ENCODE peak calls at places on chromosome 10, in four cellular contexts. U is GM23338, Z is fibroblast of pulmonary artery, Y is IMR-90. B is an unnamed sample.

GRCh38 chr10:20616918-20617801 is 280.0 kb downstream of the NEBL start:
- DNase-seq in U (no peak), Z (no peak), Y (no peak), B (no peak)

GRCh38 chr10:132722391-132722790 is 63.6 kb downstream of the NKX6-2 start:
- DNase-seq in U (no peak), Z (no peak), Y (no peak), B (no peak)

GRCh38 chr10:126956712-126957108 is 51.5 kb downstream of the DOCK1 start:
- DNase-seq in U (no peak), Z (no peak), Y (no peak), B (peak; percentile 73)

GRCh38 chr10:44369851-44370250 is 15.0 kb downstream of the CXCL12 start:
- DNase-seq in U (no peak), Z (no peak), Y (peak; percentile 8), B (no peak)

GRCh38 chr10:15046626-15047025 is 2.9 kb downstream of the OLAH start:
- DNase-seq in U (no peak), Z (peak; percentile 66), Y (peak; percentile 33), B (peak; percentile 83)

GRCh38 chr10:61629594-61629993 is 33.1 kb upstream of the CABCOCO1 start:
- DNase-seq in U (peak; percentile 29), Z (no peak), Y (no peak), B (no peak)

GRCh38 chr10:81127931-81128330 is 590.2 kb downstream of the SH2D4B start:
- DNase-seq in U (no peak), Z (no peak), Y (no peak), B (no peak)

GRCh38 chr10:5534880-5535856 is 10.4 kb downstream of the CALML3 start:
- DNase-seq in U (no peak), Z (peak; percentile 92), Y (peak; percentile 80), B (no peak)

GRCh38 chr10:14185501-14186045 is 145.2 kb downstream of the FRMD4A start:
- DNase-seq in U (peak; percentile 87), Z (peak; percentile 69), Y (peak; percentile 90), B (no peak)

GRCh38 chr10:89151857-89152256 is 55.3 kb downstream of the CH25H start:
- DNase-seq in U (no peak), Z (no peak), Y (peak; percentile 89), B (no peak)

GRCh38 chr10:27242951-27243551 is 2.5 kb upstream of the ACBD5 start:
- DNase-seq in U (peak; percentile 59), Z (peak; percentile 79), Y (peak; percentile 82), B (no peak)

GRCh38 chr10:33180390-33180789 is 154.1 kb downstream of the NRP1 start:
- DNase-seq in U (no peak), Z (no peak), Y (peak; percentile 68), B (no peak)

GRCh38 chr10:74118794-74119193 is 31.8 kb downstream of the AP3M1 start:
- DNase-seq in U (no peak), Z (no peak), Y (no peak), B (no peak)

GRCh38 chr10:10787586-10787985 is 230.1 kb upstream of the CELF2 start:
- DNase-seq in U (no peak), Z (no peak), Y (no peak), B (no peak)

GRCh38 chr10:116088985-116089384 is 184.0 kb downstream of the GFRA1 start:
- DNase-seq in U (no peak), Z (no peak), Y (no peak), B (no peak)

GRCh38 chr10:25778646-25779045 is 155.4 kb upstream of the MYO3A start:
- DNase-seq in U (no peak), Z (no peak), Y (no peak), B (no peak)

GRCh38 chr10:9789996-9790395 is 1227.7 kb upstream of the CELF2 start:
- DNase-seq in U (no peak), Z (no peak), Y (no peak), B (no peak)

GRCh38 chr10:9792181-9792580 is 1225.5 kb upstream of the CELF2 start:
- DNase-seq in U (no peak), Z (peak; percentile 57), Y (peak; percentile 37), B (no peak)

GRCh38 chr10:9786101-9786500 is 1231.6 kb upstream of the CELF2 start:
- DNase-seq in U (no peak), Z (peak; percentile 64), Y (peak; percentile 69), B (no peak)

GRCh38 chr10:9781681-9782080 is 1236.0 kb upstream of the CELF2 start:
- DNase-seq in U (no peak), Z (peak; percentile 41), Y (peak; percentile 65), B (no peak)

GRCh38 chr10:9786576-9786975 is 1231.1 kb upstream of the CELF2 start:
- DNase-seq in U (no peak), Z (peak; percentile 44), Y (peak; percentile 77), B (no peak)
- TF ChIP-seq CTCF in U (no peak), Z (no peak), Y (no peak), B (no peak)

GRCh38 chr10:788796-789748 is 99.6 kb upstream of the DIP2C start:
- DNase-seq in U (peak; percentile 85), Z (peak; percentile 75), Y (peak; percentile 60), B (peak; percentile 83)
- TF ChIP-seq CTCF in U (peak; percentile 84), Z (peak; percentile 71), Y (peak; percentile 59), B (peak; percentile 36)

GRCh38 chr10:117162093-117163021 is 24.3 kb upstream of the VAX1 start:
- DNase-seq in U (peak; percentile 81), Z (no peak), Y (no peak), B (no peak)

GRCh38 chr10:117163954-117164292 is 25.9 kb upstream of the VAX1 start:
- DNase-seq in U (no peak), Z (no peak), Y (no peak), B (no peak)

GRCh38 chr10:117161386-117162033 is 23.4 kb upstream of the VAX1 start:
- DNase-seq in U (no peak), Z (no peak), Y (no peak), B (no peak)

GRCh38 chr10:117164878-117165556 is 26.9 kb upstream of the VAX1 start:
- DNase-seq in U (no peak), Z (no peak), Y (no peak), B (no peak)

GRCh38 chr10:117163061-117163953 is 25.2 kb upstream of the VAX1 start:
- DNase-seq in U (peak; percentile 81), Z (no peak), Y (no peak), B (no peak)
- TF ChIP-seq CTCF in U (peak; percentile 41), Z (no peak), Y (no peak), B (peak; percentile 52)

DNA sequence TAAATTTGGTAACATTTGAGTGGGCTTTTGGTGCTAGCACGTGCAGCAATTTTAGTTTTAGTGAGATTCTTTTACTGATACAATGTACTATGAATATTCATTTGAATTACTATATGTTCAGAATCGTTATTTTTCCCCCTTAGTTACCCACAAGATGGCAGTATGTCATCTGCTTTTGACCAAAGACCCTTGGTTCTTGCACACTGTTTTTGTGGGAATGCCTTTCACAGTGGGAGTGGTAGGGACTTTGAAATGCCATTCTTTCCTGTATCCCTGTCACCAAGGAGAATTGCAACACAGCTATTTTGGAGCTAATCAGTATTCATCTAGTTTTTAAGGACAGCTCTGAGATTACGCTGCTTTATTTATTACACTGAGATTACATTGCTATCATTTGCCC is 40.6 kb downstream of the SEC23IP start:
- DNase-seq in U (peak; percentile 47), Z (peak; percentile 36), Y (peak; percentile 3), B (no peak)
- TF ChIP-seq CTCF in U (peak; percentile 63), Z (peak; percentile 42), Y (peak; percentile 23), B (peak; percentile 49)

DNA sequence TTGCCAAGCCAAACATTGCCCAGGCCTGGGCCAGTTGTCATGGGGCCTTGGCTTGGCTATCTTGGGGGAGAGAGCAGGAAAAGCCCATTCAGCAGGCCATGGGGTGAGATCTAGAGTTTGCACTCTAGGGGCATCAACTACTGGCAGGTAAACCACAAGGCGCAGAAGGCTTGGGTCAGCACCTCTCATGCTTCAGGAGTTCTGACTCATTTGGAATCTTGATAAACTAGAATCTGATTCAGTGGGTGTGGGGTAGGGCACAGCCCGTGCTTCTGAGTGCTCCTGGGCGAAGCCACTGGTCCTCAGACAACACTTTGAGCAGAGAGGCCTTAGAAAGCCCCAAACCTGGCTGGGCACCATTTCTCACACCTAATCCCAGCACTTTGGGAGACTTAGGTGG is 81.1 kb downstream of the RGS10 start:
- DNase-seq in U (no peak), Z (no peak), Y (no peak), B (no peak)
- TF ChIP-seq CTCF in U (no peak), Z (no peak), Y (no peak), B (no peak)

GRCh38 chr10:69515699-69516547 is 57.3 kb downstream of the NEUROG3 start:
- DNase-seq in U (peak; percentile 96), Z (peak; percentile 75), Y (peak; percentile 55), B (peak; percentile 92)
- TF ChIP-seq CTCF in U (peak; percentile 100), Z (peak; percentile 90), Y (peak; percentile 83), B (peak; percentile 90)

DNA sequence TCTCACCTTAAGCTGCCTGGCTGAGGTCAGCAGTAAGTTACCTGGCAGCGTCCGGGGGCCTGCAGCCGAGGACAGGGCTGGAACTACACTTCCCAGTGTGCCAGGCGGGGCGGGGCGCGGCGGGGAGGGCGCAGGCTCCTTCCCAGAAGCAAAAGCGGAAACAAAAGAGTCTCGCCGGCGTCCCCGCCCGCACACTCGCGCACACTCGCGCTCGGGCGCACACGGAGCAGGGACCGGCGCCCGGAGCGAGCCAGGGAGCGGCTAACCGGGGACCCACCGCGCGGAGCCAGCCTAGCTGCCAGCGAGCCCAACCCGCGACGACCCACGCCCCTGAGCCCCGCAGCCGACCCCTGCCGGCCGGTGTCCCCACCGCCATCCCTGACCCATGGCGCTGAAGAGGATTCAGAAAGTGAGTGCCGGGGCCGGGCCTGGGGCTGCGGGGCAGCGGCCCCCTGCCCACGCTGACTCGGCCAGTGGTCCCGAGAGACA is at the start of gene UBE2D1:
- DNase-seq in U (peak; percentile 93), Z (peak; percentile 72), Y (peak; percentile 56), B (peak; percentile 90)
- TF ChIP-seq CTCF in U (no peak), Z (no peak), Y (peak; percentile 2), B (peak; percentile 34)

GRCh38 chr10:123142701-123143161 is 5.2 kb upstream of the HMX2 start:
- DNase-seq in U (peak; percentile 51), Z (no peak), Y (no peak), B (no peak)
- TF ChIP-seq CTCF in U (peak; percentile 20), Z (no peak), Y (no peak), B (no peak)